ENCODE peak calls at places on chromosomes 1 and 21, in seven cellular contexts. E is Peyer's patch; G is tibial nerve; W is Panc1; V is heart left ventricle; D is effector memory CD4-positive, alpha-beta T cell; U is CD8-positive, alpha-beta memory T cell. B is an unnamed sample.

GRCh38 chr1:240217398-240217797 is 125.7 kb downstream of the FMN2 start:
- DNase-seq in E (no peak), G (no peak), W (no peak), V (no peak), D (no peak), U (no peak), B (no peak)

GRCh38 chr1:203629509-203630082 is 3.0 kb downstream of the ATP2B4 start:
- DNase-seq in E (peak; percentile 85), G (peak; percentile 53), W (no peak), V (peak; percentile 81), D (peak; percentile 47), U (peak; percentile 38), B (no peak)

GRCh38 chr1:198935371-198935921 is 296.6 kb downstream of the PTPRC start:
- DNase-seq in E (no peak), G (peak; percentile 72), W (peak; percentile 96), V (peak; percentile 70), D (peak; percentile 32), U (peak; percentile 27), B (peak; percentile 92)

GRCh38 chr21:35614412-35614901 is 445.9 kb downstream of the SETD4 start:
- DNase-seq in E (no peak), G (no peak), W (no peak), V (no peak), D (no peak), U (no peak), B (no peak)

GRCh38 chr1:75034376-75034775 is 99.8 kb upstream of the LHX8 start:
- DNase-seq in E (no peak), G (no peak), W (no peak), V (no peak), D (no peak), U (no peak), B (no peak)

GRCh38 chr1:203593723-203594122 is 32.9 kb upstream of the ATP2B4 start:
- DNase-seq in E (peak; percentile 67), G (no peak), W (no peak), V (no peak), D (peak; percentile 40), U (peak; percentile 47), B (no peak)

GRCh38 chr1:30399026-30399425 is 324.4 kb downstream of the MATN1 start:
- DNase-seq in E (peak; percentile 23), G (no peak), W (no peak), V (no peak), D (no peak), U (no peak), B (no peak)

GRCh38 chr1:69513621-69514020 is 54.1 kb upstream of the LRRC7 start:
- DNase-seq in E (no peak), G (no peak), W (no peak), V (no peak), D (no peak), U (no peak), B (no peak)

GRCh38 chr1:203199481-203200058 is 13.1 kb upstream of the CHI3L1 start:
- DNase-seq in E (no peak), G (no peak), W (no peak), V (no peak), D (no peak), U (no peak), B (no peak)

GRCh38 chr21:23725576-23725975 is 1881.7 kb downstream of the MRPL39 start:
- DNase-seq in E (no peak), G (no peak), W (no peak), V (no peak), D (no peak), U (no peak), B (no peak)
- H3K27ac ChIP-seq in E (no peak overlapping the region), G (no peak overlapping the region), W (no peak overlapping the region), V (no peak overlapping the region), D (no peak overlapping the region), U (no peak overlapping the region), B (no peak overlapping the region)

GRCh38 chr1:42040159-42040558 is 113.1 kb upstream of the GUCA2B start:
- DNase-seq in E (no peak), G (no peak), W (no peak), V (no peak), D (no peak), U (no peak), B (no peak)

GRCh38 chr1:42037586-42037985 is 115.6 kb upstream of the GUCA2B start:
- DNase-seq in E (no peak), G (no peak), W (no peak), V (no peak), D (no peak), U (no peak), B (no peak)

GRCh38 chr1:42038261-42038660 is 114.9 kb upstream of the GUCA2B start:
- DNase-seq in E (no peak), G (no peak), W (no peak), V (no peak), D (no peak), U (no peak), B (no peak)

GRCh38 chr1:42035830-42036604 is 117.2 kb upstream of the GUCA2B start:
- DNase-seq in E (peak; percentile 98), G (peak; percentile 94), W (peak; percentile 41), V (peak; percentile 98), D (peak; percentile 94), U (peak; percentile 97), B (peak; percentile 76)

GRCh38 chr1:42035205-42035829 is 116.6 kb upstream of the HIVEP3 start:
- DNase-seq in E (no peak), G (peak; percentile 29), W (no peak), V (peak; percentile 60), D (peak; percentile 51), U (peak; percentile 64), B (no peak)
- H3K27me3 ChIP-seq in E (no peaks in the 10 kb centered on the region), G (no peaks in the 10 kb centered on the region), W (peaks cover 8% of the 10 kb centered on the region), V (no peaks in the 10 kb centered on the region), D (no peaks in the 10 kb centered on the region), U (no peaks in the 10 kb centered on the region), B (peaks cover 5% of the 10 kb centered on the region)

DNA sequence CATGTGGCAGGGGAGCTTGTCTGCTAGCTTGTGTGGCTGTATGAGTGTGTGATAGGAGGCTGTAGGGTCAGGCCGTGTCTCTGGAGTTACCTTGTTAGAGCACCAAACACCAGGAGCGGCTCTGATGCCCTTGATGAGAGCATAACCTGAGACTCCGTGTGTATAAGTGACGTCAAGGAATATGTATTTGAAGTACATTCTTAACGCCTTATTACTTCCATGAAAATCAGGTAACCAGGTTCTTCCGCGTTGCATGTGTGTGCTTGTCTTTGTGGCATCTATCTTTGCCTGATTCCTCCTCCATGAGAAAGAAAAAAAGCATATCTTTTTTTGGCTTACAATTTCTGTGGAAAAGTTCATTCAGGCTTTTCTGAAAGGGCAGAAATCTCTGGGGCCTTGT is 4.6 kb downstream of the OLFML3 start:
- DNase-seq in E (no peak), G (no peak), W (no peak), V (no peak), D (no peak), U (no peak), B (no peak)
- H3K27ac ChIP-seq in E (peak overlapping the region; percentile 74), G (peak overlapping the region; percentile 66), W (no peak overlapping the region), V (peak overlapping the region; percentile 61), D (no peak overlapping the region), U (no peak overlapping the region), B (no peak overlapping the region)

DNA sequence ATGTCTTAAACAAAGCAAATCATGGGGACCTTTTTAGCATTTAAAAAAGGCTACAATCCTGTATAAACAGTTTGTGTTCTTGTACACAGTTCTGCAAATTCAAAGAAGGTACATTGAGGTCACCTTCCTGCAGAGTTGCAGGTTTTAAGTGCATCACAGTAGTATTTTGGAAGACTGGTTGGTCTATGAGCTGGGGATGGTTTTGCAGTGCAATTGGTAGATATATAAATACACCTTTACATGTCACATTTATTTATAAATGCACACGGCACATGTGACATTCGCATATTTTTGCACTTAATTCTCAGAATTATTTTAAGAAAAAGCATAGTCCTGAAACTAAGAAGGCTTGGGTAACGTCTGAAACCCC is 599 bp upstream of the ITPKB start:
- DNase-seq in E (no peak), G (no peak), W (no peak), V (no peak), D (no peak), U (no peak), B (no peak)
- H3K27me3 ChIP-seq in E (no peaks in the 10 kb centered on the region), G (no peaks in the 10 kb centered on the region), W (peaks cover 4% of the 10 kb centered on the region), V (no peaks in the 10 kb centered on the region), D (no peaks in the 10 kb centered on the region), U (no peaks in the 10 kb centered on the region), B (peaks cover 2% of the 10 kb centered on the region)

GRCh38 chr1:51324271-51325010 is 5.9 kb downstream of the TTC39A start:
- DNase-seq in E (no peak), G (no peak), W (no peak), V (no peak), D (no peak), U (no peak), B (no peak)

GRCh38 chr1:51325391-51325790 is 5.0 kb downstream of the TTC39A start:
- DNase-seq in E (no peak), G (no peak), W (no peak), V (no peak), D (no peak), U (no peak), B (no peak)

GRCh38 chr1:51326839-51327238 is 3.5 kb downstream of the TTC39A start:
- DNase-seq in E (peak; percentile 41), G (no peak), W (no peak), V (no peak), D (no peak), U (no peak), B (no peak)

GRCh38 chr1:51327386-51327785 is 3.0 kb downstream of the TTC39A start:
- DNase-seq in E (no peak), G (no peak), W (no peak), V (no peak), D (no peak), U (no peak), B (no peak)

DNA sequence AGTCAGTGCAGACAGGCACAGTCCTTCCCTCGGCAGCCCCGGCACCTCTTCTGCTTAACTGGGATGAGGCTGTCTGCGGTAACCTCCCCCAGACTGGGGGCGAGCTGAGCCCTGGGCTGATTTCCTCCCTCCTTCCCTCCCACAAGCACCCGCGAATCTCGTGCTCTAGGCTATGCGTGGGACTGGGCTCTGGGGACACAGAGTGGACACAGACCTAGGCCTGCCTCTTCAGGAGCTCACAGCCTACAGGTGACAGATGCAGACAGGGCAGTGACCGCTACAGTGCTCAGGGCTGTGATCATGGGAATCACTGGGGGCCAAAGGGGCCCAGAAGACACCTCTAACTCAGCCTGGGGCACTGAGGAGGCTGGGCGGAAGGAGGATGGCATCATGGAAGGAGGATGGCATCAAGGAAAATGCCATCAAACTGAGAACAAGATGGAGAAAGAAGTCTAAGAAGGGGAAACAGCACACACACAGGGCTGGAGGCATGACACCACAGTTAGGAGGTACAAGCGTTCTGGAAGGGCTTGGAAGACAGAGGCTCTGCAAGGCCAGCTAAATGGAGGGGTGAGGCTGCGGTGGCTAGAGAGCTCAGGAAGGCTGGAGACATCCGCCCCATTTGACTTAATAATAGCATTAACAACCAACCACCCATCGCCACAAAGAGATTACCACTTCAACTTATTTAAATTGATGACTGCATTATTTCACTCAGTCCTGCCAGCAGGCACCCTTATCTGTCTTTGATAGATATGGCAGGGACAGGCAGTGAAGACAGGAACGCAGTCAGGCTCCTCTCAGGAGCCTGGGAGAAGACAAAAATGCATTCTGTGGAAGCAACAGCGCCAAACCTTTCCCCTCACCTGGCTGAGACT is 4.2 kb downstream of the TTC39A start:
- DNase-seq in E (peak; percentile 39), G (no peak), W (no peak), V (peak; percentile 26), D (no peak), U (no peak), B (no peak)
- H3K27ac ChIP-seq in E (no peak overlapping the region), G (no peak overlapping the region), W (no peak overlapping the region), V (peak overlapping the region; percentile 56), D (no peak overlapping the region), U (no peak overlapping the region), B (no peak overlapping the region)

DNA sequence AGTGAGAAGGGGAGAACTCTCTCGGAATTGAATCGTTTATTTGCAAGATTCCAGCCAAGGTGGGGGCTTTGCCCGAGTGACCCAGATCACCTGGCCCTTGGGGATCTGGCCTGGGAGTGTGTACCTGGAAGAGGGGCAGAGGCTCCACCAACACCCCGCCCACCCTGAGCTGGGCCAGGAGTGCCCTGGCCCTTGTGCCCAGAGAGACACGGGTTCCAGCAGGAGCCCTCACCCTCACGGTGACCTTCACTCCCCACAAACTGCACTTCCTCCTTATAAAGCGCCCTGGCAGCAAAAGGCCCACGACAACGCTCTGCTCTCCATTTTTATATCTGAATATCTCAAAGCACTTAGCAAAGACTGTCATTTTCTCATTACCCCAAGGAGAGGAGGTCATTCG is 16.6 kb downstream of the CASZ1 start:
- DNase-seq in E (peak; percentile 75), G (no peak), W (no peak), V (no peak), D (no peak), U (no peak), B (no peak)
- H3K27me3 ChIP-seq in E (no peaks in the 10 kb centered on the region), G (no peaks in the 10 kb centered on the region), W (no peaks in the 10 kb centered on the region), V (no peaks in the 10 kb centered on the region), D (no peaks in the 10 kb centered on the region), U (no peaks in the 10 kb centered on the region), B (peaks cover 55% of the 10 kb centered on the region)